ENCODE peak calls at places on chromosomes 11 and 22, in four cellular contexts. M, H, B and C are unnamed samples.

GRCh38 chr11:112834277-112834755 is 126.9 kb upstream of the NCAM1 start:
- DNase-seq in M (no peak), H (no peak), B (no peak), C (no peak)

GRCh38 chr22:49946612-49947295 is 13.8 kb upstream of the PIM3 start:
- DNase-seq in M (peak), H (no peak), B (no peak), C (no peak)

GRCh38 chr22:20859615-20860014 is 808 bp downstream of the SNAP29 start:
- DNase-seq in M (no peak), H (peak), B (no peak), C (no peak)

GRCh38 chr11:17743026-17743807 is 8.6 kb downstream of the KCNC1 start:
- DNase-seq in M (no peak), H (no peak), B (no peak), C (no peak)

GRCh38 chr11:28615542-28615941 is 507.4 kb downstream of the METTL15 start:
- DNase-seq in M (no peak), H (no peak), B (no peak), C (no peak)

GRCh38 chr22:24161909-24162308 is 19.4 kb upstream of the SUSD2 start:
- DNase-seq in M (no peak), H (no peak), B (no peak), C (no peak)

GRCh38 chr11:9211322-9211721 is 53.8 kb downstream of the DENND5A start:
- DNase-seq in M (no peak), H (no peak), B (no peak), C (no peak)

GRCh38 chr22:50357222-50357621 is 14.1 kb downstream of the PPP6R2 start:
- DNase-seq in M (no peak), H (no peak), B (no peak), C (no peak)

GRCh38 chr11:133993107-133993506 is 36.3 kb upstream of the IGSF9B start:
- DNase-seq in M (no peak), H (no peak), B (no peak), C (no peak)

GRCh38 chr11:117546431-117547160 is 218.9 kb downstream of the CEP164 start:
- DNase-seq in M (no peak), H (no peak), B (no peak), C (no peak)

GRCh38 chr22:28802595-28803087 is 2.3 kb upstream of the XBP1 start:
- DNase-seq in M (peak), H (no peak), B (no peak), C (no peak)

GRCh38 chr11:45880772-45881570 is 4.5 kb upstream of the MAPK8IP1 start:
- DNase-seq in M (no peak), H (no peak), B (no peak), C (no peak)

GRCh38 chr11:128476729-128477128 is 110.6 kb downstream of the ETS1 start:
- DNase-seq in M (no peak), H (peak), B (no peak), C (no peak)

GRCh38 chr11:44793350-44794090 is 66.8 kb downstream of the TSPAN18 start:
- DNase-seq in M (no peak), H (peak), B (no peak), C (no peak)

GRCh38 chr11:77842451-77843121 is 21.6 kb downstream of the AAMDC start:
- DNase-seq in M (no peak), H (no peak), B (no peak), C (peak)

GRCh38 chr11:35583126-35583525 is 35.1 kb upstream of the FJX1 start:
- DNase-seq in M (no peak), H (no peak), B (no peak), C (no peak)

GRCh38 chr11:35583843-35584242 is 34.4 kb upstream of the FJX1 start:
- DNase-seq in M (no peak), H (no peak), B (no peak), C (no peak)

GRCh38 chr11:35582033-35582432 is 36.2 kb upstream of the FJX1 start:
- DNase-seq in M (no peak), H (no peak), B (no peak), C (no peak)

GRCh38 chr11:35580397-35580781 is 37.9 kb upstream of the FJX1 start:
- DNase-seq in M (no peak), H (no peak), B (no peak), C (no peak)

GRCh38 chr11:35579557-35580396 is 38.5 kb upstream of the FJX1 start:
- DNase-seq in M (peak), H (peak), B (no peak), C (no peak)
- TF ChIP-seq POLR2AphosphoS5 in M (no peak), H (no peak), B (no peak), C (no peak)

DNA sequence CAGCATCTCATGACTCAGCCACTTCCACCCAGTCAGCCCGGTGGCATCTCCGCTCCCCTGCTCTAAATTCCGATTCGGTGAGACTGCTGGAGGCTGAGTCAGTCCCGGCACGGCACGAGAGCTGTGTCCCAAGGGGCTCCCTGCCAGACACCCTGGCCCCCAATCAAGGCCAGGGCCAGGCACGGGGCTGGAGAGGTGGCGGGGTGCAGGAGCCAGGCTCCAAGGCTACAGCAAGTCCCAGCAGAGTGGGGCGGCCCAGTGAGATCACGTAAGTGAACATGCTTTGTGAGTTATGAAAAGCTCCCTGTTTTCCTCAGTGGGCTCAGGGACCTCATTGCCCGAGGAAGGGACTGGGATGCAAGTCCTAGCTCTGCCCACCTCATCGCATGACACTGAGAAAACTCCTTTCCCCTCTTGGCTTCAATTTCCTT is 3.0 kb downstream of the C11orf68 start:
- DNase-seq in M (peak), H (peak), B (no peak), C (peak)
- TF ChIP-seq MYC in M (no peak), H (no peak), B (no peak), C (peak)

DNA sequence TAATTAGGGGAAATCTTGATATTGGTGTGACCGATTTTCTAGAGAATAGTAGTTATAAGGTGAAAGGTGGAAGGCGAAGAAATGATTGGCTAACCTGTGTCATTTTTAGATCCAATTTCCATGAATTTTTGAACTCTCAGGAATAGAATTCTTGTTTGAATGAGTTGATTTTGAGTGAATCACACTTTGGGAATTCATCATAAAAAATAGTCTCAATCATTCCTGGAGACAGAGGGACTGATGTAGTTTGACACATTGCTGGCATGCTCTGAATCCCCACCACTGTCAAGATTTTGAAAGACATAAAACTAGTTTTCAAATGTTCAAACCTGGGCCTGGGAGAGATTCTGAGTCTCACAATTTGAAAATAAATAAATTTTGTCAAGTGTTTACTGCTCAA is 861.4 kb upstream of the RAG2 start:
- DNase-seq in M (no peak), H (no peak), B (no peak), C (no peak)
- TF ChIP-seq POLR2AphosphoS5 in M (no peak), H (no peak), B (no peak), C (no peak)

DNA sequence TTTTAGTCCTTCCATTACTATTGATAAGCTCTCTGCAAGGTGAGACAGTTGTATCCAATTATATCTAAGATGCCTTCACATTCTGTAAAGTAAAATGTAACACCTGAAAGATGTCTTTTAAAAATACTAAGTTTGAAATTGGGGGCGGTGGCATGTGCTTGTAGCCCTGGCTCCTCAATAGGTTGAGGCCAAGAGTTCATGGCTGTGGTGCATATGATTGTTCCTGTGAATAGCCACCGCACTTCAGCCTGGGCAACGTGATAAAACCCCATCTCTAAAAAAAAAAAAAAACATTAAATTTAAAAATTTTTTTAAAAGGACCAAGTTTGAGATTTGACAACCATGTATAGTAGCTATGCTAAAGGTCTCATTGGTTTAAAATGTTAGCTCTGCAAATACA is 20.5 kb downstream of the CAPRIN1 start:
- DNase-seq in M (no peak), H (no peak), B (no peak), C (no peak)
- TF ChIP-seq MYC in M (no peak), H (no peak), B (no peak), C (no peak)

GRCh38 chr22:25880524-25880923 is 138.5 kb downstream of the MYO18B start:
- DNase-seq in M (peak), H (no peak), B (peak), C (no peak)
- TF ChIP-seq POLR2AphosphoS5 in M (no peak), H (no peak), B (no peak), C (no peak)

GRCh38 chr11:64631675-64632074 is 40.7 kb downstream of the SLC22A12 start:
- DNase-seq in M (no peak), H (no peak), B (no peak), C (no peak)

GRCh38 chr11:64629103-64629502 is 38.1 kb downstream of the SLC22A12 start:
- DNase-seq in M (no peak), H (no peak), B (no peak), C (no peak)

GRCh38 chr11:64632237-64632636 is 41.2 kb downstream of the SLC22A12 start:
- DNase-seq in M (no peak), H (no peak), B (no peak), C (no peak)

GRCh38 chr11:64628596-64628995 is 37.6 kb downstream of the SLC22A12 start:
- DNase-seq in M (no peak), H (no peak), B (no peak), C (no peak)

GRCh38 chr11:64629796-64630562 is 39.0 kb downstream of the SLC22A12 start:
- DNase-seq in M (no peak), H (peak), B (no peak), C (no peak)
- TF ChIP-seq MYC in M (no peak), H (no peak), B (no peak), C (no peak)

DNA sequence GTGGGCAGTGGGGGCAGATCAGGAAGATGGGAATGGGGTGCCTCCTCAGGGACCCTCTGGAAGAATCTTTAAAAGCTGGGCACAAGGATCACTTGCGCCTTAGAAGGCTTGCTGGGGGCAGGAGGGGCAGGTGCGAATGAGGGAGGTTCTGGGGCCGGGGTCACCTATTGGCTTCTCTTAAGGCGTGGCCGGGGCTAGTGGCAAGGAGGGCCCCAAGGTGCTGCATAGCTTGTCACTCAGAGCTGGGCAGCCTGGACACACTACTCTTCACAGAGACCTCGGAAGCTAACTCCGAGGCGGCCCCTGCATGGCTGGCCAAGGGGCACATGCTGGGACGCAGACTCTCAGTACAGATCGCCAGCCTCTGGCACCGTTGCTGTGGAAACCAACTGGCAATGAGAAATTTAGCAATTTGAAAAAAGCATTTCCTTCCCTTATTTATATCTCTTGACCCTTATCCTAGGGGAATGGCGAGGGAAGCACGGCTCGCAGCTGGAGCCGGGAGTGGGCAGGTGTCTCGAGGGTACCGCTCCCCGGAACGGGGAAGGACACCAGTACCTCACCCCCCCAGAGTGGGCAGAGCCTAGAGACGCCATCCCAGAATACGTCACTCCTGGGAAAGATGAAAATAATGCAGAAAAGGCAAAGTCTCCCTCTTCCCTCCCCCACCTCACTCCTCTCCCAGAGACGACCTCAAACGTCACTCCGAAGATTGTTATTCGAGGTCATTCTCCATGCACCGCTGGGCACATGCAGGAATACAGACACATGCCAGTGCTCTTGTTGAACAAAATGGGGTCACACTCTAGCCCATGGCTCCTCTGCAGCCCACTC is 188.1 kb downstream of the CTTN start:
- DNase-seq in M (no peak), H (no peak), B (no peak), C (no peak)
- TF ChIP-seq POLR2AphosphoS5 in M (no peak), H (no peak), B (no peak), C (no peak)

GRCh38 chr22:19321757-19322156 is 30.2 kb upstream of the CLTCL1 start:
- DNase-seq in M (no peak), H (no peak), B (no peak), C (no peak)

GRCh38 chr22:19329454-19329853 is 37.9 kb upstream of the CLTCL1 start:
- DNase-seq in M (no peak), H (no peak), B (no peak), C (no peak)

GRCh38 chr22:19330865-19331418 is 39.4 kb upstream of the CLTCL1 start:
- DNase-seq in M (no peak), H (no peak), B (no peak), C (no peak)

DNA sequence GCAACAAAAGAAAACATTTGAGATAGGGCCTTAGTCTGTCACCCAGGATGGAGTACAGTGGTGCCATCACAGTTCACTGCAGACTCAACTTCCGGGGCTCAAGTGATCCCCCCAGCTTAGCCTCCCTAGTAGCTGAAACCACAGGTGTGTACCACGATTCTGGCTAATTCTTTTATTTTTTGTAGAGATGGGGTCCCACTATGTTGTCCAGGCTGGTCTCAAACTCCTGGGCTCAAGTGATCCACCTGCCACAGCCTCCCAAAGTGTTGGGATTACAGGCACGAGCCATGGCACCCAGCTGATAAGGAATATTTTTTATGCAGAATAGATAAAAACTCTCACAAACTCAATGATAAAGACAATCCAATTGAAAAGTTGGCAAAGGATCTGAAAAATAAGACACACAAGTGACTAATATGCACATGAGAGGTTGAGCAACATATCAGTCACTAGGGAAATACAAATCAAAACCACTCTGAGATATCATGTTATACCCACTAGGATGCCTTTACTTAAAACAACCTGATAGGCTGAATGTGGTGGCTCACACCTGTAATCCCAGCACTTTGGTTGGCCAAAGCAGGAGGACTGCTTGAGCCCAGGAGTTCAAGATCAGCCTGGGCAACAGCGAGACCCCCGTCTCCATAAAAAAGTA is 33.9 kb upstream of the CLTCL1 start:
- DNase-seq in M (no peak), H (no peak), B (no peak), C (no peak)
- TF ChIP-seq MYC in M (no peak), H (no peak), B (no peak), C (no peak)

DNA sequence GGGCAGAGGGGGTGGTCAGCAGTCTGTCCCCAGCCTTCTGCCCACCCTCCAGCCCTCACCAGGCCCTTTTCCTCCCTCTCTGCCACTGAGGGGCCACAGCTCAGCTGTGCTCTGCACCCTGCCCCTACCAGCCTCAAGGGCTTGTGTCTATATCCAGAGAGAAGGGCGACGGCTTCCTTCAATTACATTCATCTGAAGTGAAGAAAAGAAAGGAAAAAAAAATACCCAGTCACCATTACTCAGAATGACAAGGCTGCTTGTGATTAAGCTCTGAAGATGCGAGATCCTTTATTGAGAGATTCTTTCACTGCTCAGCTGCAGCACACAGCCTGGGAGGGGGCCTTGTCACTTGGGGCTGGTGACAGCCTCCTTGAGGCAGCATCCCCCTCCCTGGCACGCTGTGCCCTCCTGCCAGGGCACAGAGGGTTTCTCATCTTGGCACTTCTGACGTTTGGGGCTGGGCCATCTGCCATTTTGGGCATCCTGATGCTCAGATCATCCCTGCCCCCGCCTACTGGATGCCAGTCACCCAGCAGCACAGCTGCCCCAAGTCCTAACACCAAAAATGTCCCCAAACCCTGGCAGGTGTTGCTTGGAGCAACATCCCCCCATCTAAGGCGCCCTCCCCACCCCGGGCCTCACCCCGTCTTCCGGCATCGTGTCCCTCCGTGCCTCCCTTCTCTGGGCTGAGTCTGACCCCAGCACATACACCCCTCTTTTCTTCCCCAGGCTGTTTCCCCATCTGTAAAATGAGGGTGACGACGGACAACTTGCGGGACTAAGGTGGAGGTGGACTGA is 1394.8 kb downstream of the BRD1 start:
- DNase-seq in M (no peak), H (no peak), B (no peak), C (no peak)
- TF ChIP-seq POLR2AphosphoS5 in M (no peak), H (no peak), B (no peak), C (no peak)

DNA sequence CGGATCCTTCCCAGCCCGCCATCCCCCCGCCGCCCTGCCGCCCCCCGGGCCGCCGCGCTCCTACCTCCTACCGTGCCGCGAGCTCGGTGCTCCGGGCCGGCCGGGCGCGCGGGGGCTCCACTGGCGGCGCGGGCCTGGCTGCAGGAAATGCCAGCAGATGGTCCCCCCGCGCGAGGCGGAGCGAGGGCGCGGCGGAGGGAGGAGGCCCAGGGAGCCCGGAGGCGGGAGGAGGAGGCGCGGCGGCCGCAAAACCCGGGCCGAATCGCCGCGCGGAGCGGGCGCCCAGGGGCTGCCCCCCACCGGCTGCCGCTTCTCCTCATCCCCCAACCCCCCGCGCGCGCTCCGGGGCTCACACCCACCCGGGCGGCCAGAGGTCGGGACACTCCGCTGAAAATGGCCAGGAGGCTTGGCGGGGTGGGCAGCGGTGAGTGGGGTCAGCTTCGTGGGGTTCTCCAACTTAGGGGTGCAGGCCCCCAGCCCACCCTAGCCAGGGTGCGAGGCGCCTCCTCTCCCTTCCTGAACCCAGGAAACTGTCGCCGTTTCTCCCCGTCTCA is at the start of gene OSBPL5:
- DNase-seq in M (no peak), H (peak), B (no peak), C (peak)
- TF ChIP-seq MYC in M (no peak), H (no peak), B (no peak), C (no peak)